ENCODE peak calls at places on chromosome 12, in ten cellular contexts. Z is NCI-H146; T is pons; V is naive B cell; M is stimulated activated CD8-positive, alpha-beta memory T cell treated with anti-CD3 and anti-CD28 coated beads, Interleukin-15, amount 100 ng/mL, for 1 hour; G is ureter; P is GM04504; H is putamen; K is NCI-H2227 treated with DMSO at 0.1 percent for 48 hours; B is stimulated activated CD4-positive, alpha-beta T cell treated with anti-CD3 and anti-CD28 coated beads, Interleukin-2, amount 100 ng/mL, for 48 hours. W is an unnamed sample.

GRCh38 chr12:128867466-128867865 is 14.2 kb downstream of the GLT1D1 start:
- DNase-seq in M (no peak), P (no peak), K (no peak), Z (no peak), T (no peak), B (no peak), H (no peak), V (no peak), G (no peak), W (no peak)

GRCh38 chr12:21881950-21882349 is 59.3 kb downstream of the ABCC9 start:
- DNase-seq in V (no peak), B (no peak), G (no peak), T (peak; percentile 31), K (no peak), M (no peak), Z (no peak), P (no peak), H (peak; percentile 49), W (peak; percentile 39)

GRCh38 chr12:25546318-25546717 is 6.8 kb downstream of the LMNTD1 start:
- DNase-seq in V (no peak), Z (no peak), P (no peak), H (no peak), K (no peak), B (no peak), M (no peak), G (no peak), T (no peak), W (no peak)

GRCh38 chr12:1350055-1350933 is 244.1 kb downstream of the FBXL14 start:
- DNase-seq in Z (no peak), V (no peak), P (peak; percentile 89), M (no peak), T (no peak), H (no peak), K (no peak), G (no peak), B (no peak), W (no peak)

GRCh38 chr12:74890237-74890599 is 319.4 kb downstream of the KCNC2 start:
- DNase-seq in V (no peak), G (peak; percentile 52), H (peak; percentile 56), T (peak; percentile 16), B (no peak), K (no peak), M (no peak), P (peak; percentile 36), Z (no peak), W (no peak)

GRCh38 chr12:1077036-1077803 is 86.2 kb downstream of the ERC1 start:
- DNase-seq in H (no peak), M (no peak), T (no peak), V (no peak), B (no peak), K (no peak), G (no peak), P (no peak), Z (no peak), W (no peak)

GRCh38 chr12:95582230-95583058 is 31.2 kb upstream of the USP44 start:
- DNase-seq in K (peak; percentile 47), H (peak; percentile 11), G (no peak), M (no peak), Z (peak; percentile 45), P (peak; percentile 24), V (no peak), B (no peak), T (peak; percentile 28), W (no peak)

GRCh38 chr12:104698871-104699270 is 242.1 kb downstream of the CHST11 start:
- DNase-seq in M (no peak), V (no peak), K (no peak), H (no peak), T (no peak), Z (no peak), P (peak; percentile 16), B (no peak), G (no peak), W (no peak)

GRCh38 chr12:79618848-79619404 is 71.8 kb downstream of the PAWR start:
- DNase-seq in K (no peak), V (no peak), B (no peak), P (peak; percentile 32), H (no peak), G (no peak), Z (no peak), M (no peak), T (no peak), W (no peak)

W was measured in uterus.